ENCODE peak calls at places on chromosomes 5 and 9, in five cellular contexts. E is RPMI8226, X is GM23248, I is SHP77 treated with DMSO at 0.1 percent for 48 hours, K is globus pallidus. C is an unnamed sample.

GRCh38 chr9:131349881-131350563 is 43.9 kb upstream of the PRRC2B start:
- DNase-seq in X (peak; percentile 93), I (peak; percentile 77), E (peak; percentile 87), K (peak; percentile 82), C (peak; percentile 77)

GRCh38 chr9:84669293-84670105 is at the start of gene NTRK2:
- DNase-seq in K (peak; percentile 70), I (no peak), E (peak; percentile 53), X (peak; percentile 62), C (no peak)

GRCh38 chr9:89177021-89177400 is 1.6 kb downstream of the SHC3 start:
- DNase-seq in I (no peak), X (peak; percentile 45), E (peak; percentile 55), K (no peak), C (no peak)

GRCh38 chr9:122180633-122181032 is 20.9 kb downstream of the MORN5 start:
- DNase-seq in X (peak; percentile 91), K (no peak), E (no peak), I (peak; percentile 27), C (no peak)

GRCh38 chr9:22201256-22201655 is 192.2 kb upstream of the CDKN2B start:
- DNase-seq in X (peak; percentile 40), E (no peak), K (no peak), I (no peak), C (no peak)

GRCh38 chr5:157772077-157772613 is 28.6 kb downstream of the LSM11 start:
- DNase-seq in K (no peak), E (no peak), I (no peak), X (no peak), C (no peak)

GRCh38 chr5:122723606-122724352 is 51.1 kb upstream of the SNX2 start:
- DNase-seq in I (no peak), E (no peak), X (peak; percentile 90), K (peak; percentile 15), C (peak; percentile 38)

GRCh38 chr9:110464321-110464720 is 115.2 kb downstream of the SVEP1 start:
- DNase-seq in E (no peak), I (no peak), X (no peak), K (no peak), C (no peak)

GRCh38 chr9:20526500-20527319 is 95.6 kb downstream of the MLLT3 start:
- DNase-seq in X (peak; percentile 33), K (no peak), E (no peak), I (no peak), C (no peak)

GRCh38 chr9:18071651-18072060 is 402.3 kb upstream of the ADAMTSL1 start:
- DNase-seq in E (no peak), I (no peak), X (peak; percentile 38), K (no peak), C (no peak)

GRCh38 chr5:180844432-180844831 is 16.6 kb downstream of the ZFP62 start:
- DNase-seq in E (no peak), I (no peak), K (no peak), X (no peak), C (no peak)

GRCh38 chr9:34097865-34098264 is 28.6 kb downstream of the DCAF12 start:
- DNase-seq in I (no peak), K (no peak), E (no peak), X (no peak), C (no peak)

GRCh38 chr9:92506184-92506857 is 24.0 kb upstream of the ASPN start:
- DNase-seq in X (peak; percentile 94), K (peak; percentile 8), E (no peak), I (no peak), C (no peak)

GRCh38 chr9:125829743-125830142 is 82.6 kb downstream of the PBX3 start:
- DNase-seq in E (no peak), I (no peak), K (peak; percentile 30), X (peak; percentile 55), C (peak; percentile 53)

GRCh38 chr5:151663617-151664322 is 22.9 kb downstream of the SPARC start:
- DNase-seq in I (no peak), X (peak; percentile 63), K (peak; percentile 64), E (peak; percentile 51), C (no peak)

GRCh38 chr5:138601444-138601843 is 26.2 kb upstream of the HSPA9 start:
- DNase-seq in E (peak; percentile 58), K (no peak), I (no peak), X (peak; percentile 84), C (no peak)

GRCh38 chr5:38641003-38641402 is 84.6 kb upstream of the LIFR start:
- DNase-seq in I (no peak), X (no peak), K (no peak), E (no peak), C (no peak)

GRCh38 chr5:5141625-5142527 is 1.7 kb downstream of the ADAMTS16 start:
- DNase-seq in K (peak; percentile 52), I (peak; percentile 4), E (peak; percentile 78), X (peak; percentile 76), C (peak; percentile 17)

GRCh38 chr9:15157371-15157770 is 149.6 kb downstream of the TTC39B start:
- DNase-seq in E (no peak), I (no peak), K (no peak), X (peak; percentile 47), C (no peak)

GRCh38 chr5:4879693-4880303 is 260.3 kb upstream of the ADAMTS16 start:
- DNase-seq in E (peak; percentile 75), X (peak; percentile 78), I (peak; percentile 32), K (peak; percentile 72), C (no peak)

GRCh38 chr5:113236536-113237308 is 198.1 kb downstream of the TSSK1B start:
- DNase-seq in X (no peak), I (no peak), K (no peak), E (no peak), C (no peak)

GRCh38 chr9:70113403-70114022 is 69.9 kb downstream of the MAMDC2 start:
- DNase-seq in X (peak; percentile 80), K (peak; percentile 47), I (no peak), E (peak; percentile 50), C (no peak)

GRCh38 chr5:68251386-68251785 is 35.8 kb downstream of the PIK3R1 start:
- DNase-seq in E (no peak), K (no peak), X (no peak), I (no peak), C (no peak)

GRCh38 chr9:37955781-37956422 is 52.0 kb upstream of the SLC25A51 start:
- DNase-seq in K (no peak), I (no peak), E (no peak), X (no peak), C (no peak)

GRCh38 chr5:103744159-103744558 is 181.6 kb upstream of the NUDT12 start:
- DNase-seq in I (no peak), K (no peak), X (peak; percentile 19), E (no peak), C (no peak)

GRCh38 chr9:110050925-110051355 is 157.0 kb downstream of the C9orf152 start:
- DNase-seq in E (peak; percentile 69), X (peak; percentile 96), K (no peak), I (no peak), C (peak; percentile 24)

GRCh38 chr9:110592075-110592830 is 12.7 kb upstream of the SVEP1 start:
- DNase-seq in X (peak; percentile 10), E (no peak), K (no peak), I (no peak), C (no peak)

GRCh38 chr5:16906255-16906654 is 29.8 kb downstream of the MYO10 start:
- DNase-seq in E (no peak), I (no peak), K (no peak), X (no peak), C (no peak)

GRCh38 chr9:16521868-16522381 is 348.5 kb downstream of the BNC2 start:
- DNase-seq in I (no peak), K (peak; percentile 18), E (no peak), X (peak; percentile 88), C (no peak)

C was measured in naive B cell.